ENCODE peak calls at places on chromosome 12, in six cellular contexts. S is IMR-90, N is H9, D is H1, F is mesenchymal stem cell, A is neuronal stem cell. R is an unnamed sample.

GRCh38 chr12:116299064-116299463 is 21.6 kb upstream of the MED13L start:
- DNase-seq in F (no peak), S (no peak), D (no peak), A (no peak), N (no peak), R (no peak)

GRCh38 chr12:29673346-29673745 is 110.4 kb downstream of the TMTC1 start:
- DNase-seq in D (no peak), S (peak; percentile 71), N (no peak), F (no peak), A (no peak), R (no peak)

GRCh38 chr12:113316155-113316554 is 18.8 kb downstream of the SLC8B1 start:
- DNase-seq in F (no peak), A (no peak), D (no peak), N (no peak), S (no peak), R (no peak)

GRCh38 chr12:100716949-100717732 is 77.4 kb upstream of the ANO4 start:
- DNase-seq in S (no peak), A (peak; percentile 43), N (peak; percentile 64), D (no peak), F (peak; percentile 52), R (peak; percentile 56)

GRCh38 chr12:116282371-116283286 is 5.1 kb upstream of the MED13L start:
- DNase-seq in N (no peak), D (no peak), F (no peak), A (no peak), S (no peak), R (peak; percentile 37)

GRCh38 chr12:30269491-30269890 is 426.2 kb downstream of the IPO8 start:
- DNase-seq in D (no peak), S (no peak), N (no peak), A (no peak), F (peak; percentile 18), R (no peak)

GRCh38 chr12:116532986-116533342 is 26.2 kb upstream of the MAP1LC3B2 start:
- DNase-seq in S (no peak), A (no peak), D (no peak), F (no peak), N (no peak), R (no peak)

GRCh38 chr12:10554971-10555481 is 49.3 kb downstream of the EIF2S3B start:
- DNase-seq in D (no peak), A (no peak), N (no peak), F (no peak), S (no peak), R (no peak)

GRCh38 chr12:69254046-69254445 is 14.7 kb downstream of the CPSF6 start:
- DNase-seq in N (no peak), F (peak; percentile 56), A (peak; percentile 18), S (peak; percentile 46), D (no peak), R (peak; percentile 75)

GRCh38 chr12:96981053-96981452 is 74.0 kb downstream of the NEDD1 start:
- DNase-seq in N (no peak), D (no peak), F (peak; percentile 55), S (peak; percentile 90), A (no peak), R (peak; percentile 18)

GRCh38 chr12:68109001-68109400 is 50.5 kb downstream of the IFNG start:
- DNase-seq in F (no peak), A (no peak), N (no peak), D (no peak), S (no peak), R (no peak)

GRCh38 chr12:95248604-95249355 is 31.2 kb downstream of the VEZT start:
- DNase-seq in A (no peak), D (no peak), F (peak; percentile 62), N (no peak), S (peak; percentile 41), R (peak; percentile 24)

GRCh38 chr12:57771271-57771872 is 533 bp downstream of the METTL1 start:
- DNase-seq in D (peak; percentile 80), F (peak; percentile 94), A (peak; percentile 88), N (peak; percentile 96), S (peak; percentile 90), R (peak; percentile 97)

GRCh38 chr12:122974892-122975789 is at the start of gene OGFOD2:
- DNase-seq in N (peak; percentile 92), A (peak; percentile 85), F (peak; percentile 94), S (peak; percentile 88), D (peak; percentile 51), R (peak; percentile 94)

GRCh38 chr12:109744991-109745942 is 31.6 kb downstream of the FAM222A start:
- DNase-seq in S (peak; percentile 24), D (no peak), F (peak; percentile 15), A (no peak), N (no peak), R (no peak)

GRCh38 chr12:112297188-112297587 is 85.0 kb downstream of the HECTD4 start:
- DNase-seq in N (no peak), F (no peak), S (no peak), D (no peak), A (no peak), R (no peak)
- H3K23ac ChIP-seq in N (no peak overlapping the region), F (no peak overlapping the region), S (no peak overlapping the region), D (no peak overlapping the region), A (no peak overlapping the region), R (no peak overlapping the region)

GRCh38 chr12:112288638-112289037 is 93.6 kb downstream of the HECTD4 start:
- DNase-seq in F (no peak), N (no peak), A (no peak), S (no peak), D (no peak), R (no peak)

GRCh38 chr12:112283541-112283940 is 98.7 kb downstream of the HECTD4 start:
- DNase-seq in N (no peak), A (no peak), S (no peak), F (no peak), D (no peak), R (no peak)

GRCh38 chr12:112285600-112286401 is 96.4 kb downstream of the HECTD4 start:
- DNase-seq in D (no peak), S (no peak), A (no peak), N (no peak), F (no peak), R (no peak)

DNA sequence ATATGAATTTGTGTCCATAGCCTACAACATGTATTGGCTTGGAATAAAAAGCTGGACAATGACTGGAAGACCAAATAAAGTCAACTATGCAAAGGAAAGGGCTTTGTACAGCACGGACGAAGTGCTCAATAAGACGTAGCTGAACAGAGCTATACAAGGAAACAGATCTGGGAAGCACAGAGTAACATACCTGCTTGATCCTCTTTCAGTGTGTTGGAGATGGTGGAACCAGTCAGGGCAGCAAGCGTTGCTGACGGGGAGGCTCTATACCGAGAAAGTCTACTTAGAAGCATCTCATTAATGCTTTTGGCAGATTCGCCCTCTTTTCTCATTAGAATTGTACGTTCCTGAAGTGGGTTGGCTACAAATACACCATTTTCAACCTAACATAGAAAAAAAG is 99.3 kb downstream of the HECTD4 start:
- DNase-seq in F (no peak), S (no peak), N (no peak), D (no peak), A (no peak), R (no peak)
- H3K23ac ChIP-seq in F (no peak overlapping the region), S (no peak overlapping the region), N (no peak overlapping the region), D (no peak overlapping the region), A (no peak overlapping the region), R (no peak overlapping the region)

GRCh38 chr12:4871514-4871913 is 38.2 kb upstream of the KCNA1 start:
- DNase-seq in F (no peak), S (no peak), D (no peak), A (no peak), N (no peak), R (no peak)
- H3K23ac ChIP-seq in F (no peak overlapping the region), S (no peak overlapping the region), D (no peak overlapping the region), A (no peak overlapping the region), N (no peak overlapping the region), R (no peak overlapping the region)

GRCh38 chr12:8781326-8781725 is 41.1 kb upstream of the A2ML1 start:
- DNase-seq in S (no peak), F (no peak), N (peak; percentile 15), D (no peak), A (no peak), R (no peak)
- H3K23ac ChIP-seq in S (no peak overlapping the region), F (no peak overlapping the region), N (no peak overlapping the region), D (no peak overlapping the region), A (no peak overlapping the region), R (no peak overlapping the region)

DNA sequence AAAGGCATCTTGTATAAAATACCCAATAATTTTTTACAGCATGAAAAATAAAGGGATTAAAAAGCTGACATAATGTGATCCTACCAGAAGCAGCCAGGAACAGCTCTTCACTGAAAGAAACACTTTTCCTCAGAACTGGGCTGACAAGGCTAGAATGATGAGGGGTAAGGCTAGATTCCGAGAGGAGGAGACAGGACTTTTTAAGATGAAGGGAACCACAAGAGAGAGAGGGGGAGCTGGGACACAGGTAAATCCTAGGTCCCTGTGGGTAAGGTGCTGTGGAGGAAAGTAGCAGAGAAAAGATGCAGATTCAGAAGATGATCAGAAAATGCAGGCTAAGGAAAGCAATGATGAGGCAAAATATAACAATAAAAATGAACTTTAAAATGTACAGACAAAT is 29.5 kb downstream of the C2CD5 start:
- DNase-seq in A (no peak), F (no peak), D (no peak), S (no peak), N (no peak), R (no peak)
- H3K23ac ChIP-seq in A (no peak overlapping the region), F (no peak overlapping the region), D (no peak overlapping the region), S (no peak overlapping the region), N (no peak overlapping the region), R (no peak overlapping the region)

R was measured in mesendoderm.